ENCODE peak calls at places on chromosomes 16 and 17, in four cellular contexts. U is stimulated activated CD8-positive, alpha-beta memory T cell treated with anti-CD3 and anti-CD28 coated beads, Interleukin-7, amount 100 ng/mL, for 1 hour; Z is Caki2; K is hippocampal formation. X is an unnamed sample.

GRCh38 chr16:66996324-66996982 is 8.1 kb downstream of the CES4A start:
- DNase-seq in K (peak), Z (peak), U (no peak), X (no peak)

GRCh38 chr16:67198238-67198734 is 645 bp upstream of the ELMO3 start:
- DNase-seq in K (peak), Z (no peak), U (no peak), X (peak)

GRCh38 chr16:9191274-9191850 is 99.9 kb downstream of the HAPSTR1 start:
- DNase-seq in K (no peak), Z (no peak), U (no peak), X (no peak)

GRCh38 chr17:79700574-79700973 is 30.2 kb upstream of the ENPP7 start:
- DNase-seq in K (no peak), Z (no peak), U (no peak), X (no peak)

GRCh38 chr16:73210686-73211085 is 162.8 kb upstream of the ZFHX3 start:
- DNase-seq in Z (no peak), U (no peak), K (no peak), X (no peak)

GRCh38 chr17:35286120-35286781 is 43.4 kb downstream of the SLFN5 start:
- DNase-seq in Z (no peak), U (no peak), K (no peak), X (peak)

GRCh38 chr17:82414548-82415281 is 3.4 kb upstream of the HEXD start:
- DNase-seq in K (peak), U (peak), Z (peak), X (peak)

GRCh38 chr17:65294184-65294719 is 157.1 kb downstream of the RGS9 start:
- DNase-seq in U (peak), Z (peak), K (peak), X (peak)

GRCh38 chr17:48841395-48841831 is 10.6 kb downstream of the CALCOCO2 start:
- DNase-seq in K (peak), U (no peak), Z (no peak), X (no peak)

GRCh38 chr16:69381231-69381630 is 4.6 kb downstream of the TERF2 start:
- DNase-seq in U (no peak), K (no peak), Z (no peak), X (no peak)